ENCODE peak calls at places on chromosomes 6 and 20, in eight cellular contexts. X is hippocampal formation; H is right lobe of liver; Z is AG08396; J is GM20000; Y is glutamatergic neuron; K is OCI-LY7; D is stimulated activated CD4-positive, alpha-beta T cell treated with anti-CD3 and anti-CD28 coated beads, Interleukin-4, amount 100 ng/mL, for 48 hours. I is an unnamed sample.

GRCh38 chr6:72032056-72032455 is 145.7 kb downstream of the RIMS1 start:
- DNase-seq in X (no peak), H (no peak), Z (peak), J (no peak), Y (no peak), K (no peak), D (no peak), I (peak)

GRCh38 chr6:5518936-5519491 is 257.7 kb downstream of the FARS2 start:
- DNase-seq in X (no peak), H (no peak), Z (no peak), J (peak), Y (no peak), K (no peak), D (no peak), I (no peak)

GRCh38 chr6:25448965-25449538 is 169.9 kb downstream of the CARMIL1 start:
- DNase-seq in X (no peak), H (no peak), Z (no peak), J (no peak), Y (no peak), K (no peak), D (no peak), I (no peak)

GRCh38 chr20:12682613-12683012 is 326.2 kb upstream of the SPTLC3 start:
- DNase-seq in X (no peak), H (no peak), Z (no peak), J (no peak), Y (no peak), K (no peak), D (no peak), I (no peak)

GRCh38 chr6:117555882-117556498 is 46.3 kb downstream of the GOPC start:
- DNase-seq in X (peak), H (no peak), Z (no peak), J (peak), Y (peak), K (peak), D (peak), I (peak)

GRCh38 chr6:44935693-44936300 is 392.3 kb upstream of the RUNX2 start:
- DNase-seq in X (no peak), H (no peak), Z (no peak), J (no peak), Y (no peak), K (no peak), D (no peak), I (no peak)

GRCh38 chr6:136066005-136066404 is 184.1 kb downstream of the MTFR2 start:
- DNase-seq in X (no peak), H (no peak), Z (no peak), J (no peak), Y (no peak), K (no peak), D (no peak), I (peak)

GRCh38 chr6:32109765-32110160 is 625 bp upstream of the TNXB start:
- DNase-seq in X (no peak), H (no peak), Z (no peak), J (no peak), Y (no peak), K (no peak), D (no peak), I (no peak)